ENCODE peak calls at places on chromosomes 16 and 17, in eight cellular contexts. J, X, W, F, O, H, P and E are unnamed samples.

GRCh38 chr16:1428511-1428910 is 2.4 kb upstream of the PERCC1 start:
- DNase-seq in W (peak; percentile 68), X (no peak), H (no peak), J (no peak), P (no peak), O (no peak), F (peak; percentile 21), E (peak; percentile 85)

GRCh38 chr16:974606-975312 is 4.0 kb upstream of the LMF1 start:
- DNase-seq in P (no peak), W (no peak), F (no peak), H (peak; percentile 82), O (no peak), X (no peak), J (peak; percentile 44), E (no peak)

GRCh38 chr16:84323626-84324025 is 28.9 kb downstream of the WFDC1 start:
- DNase-seq in J (no peak), X (no peak), P (no peak), W (no peak), H (no peak), F (no peak), O (no peak), E (no peak)

GRCh38 chr17:29714146-29714545 is 91.4 kb upstream of the CORO6 start:
- DNase-seq in P (no peak), F (no peak), H (no peak), W (no peak), O (no peak), X (no peak), J (no peak), E (no peak)

GRCh38 chr17:64401244-64401860 is 10.7 kb upstream of the PECAM1 start:
- DNase-seq in W (no peak), J (no peak), F (no peak), X (no peak), O (no peak), P (no peak), H (no peak), E (no peak)

GRCh38 chr17:29115906-29116651 is 64.1 kb downstream of the MYO18A start:
- DNase-seq in H (no peak), F (peak; percentile 63), X (no peak), J (peak; percentile 30), W (no peak), P (peak; percentile 35), O (no peak), E (peak; percentile 93)

GRCh38 chr16:51150894-51151320 is at the start of gene SALL1:
- DNase-seq in H (no peak), F (no peak), J (no peak), O (no peak), X (no peak), P (no peak), W (no peak), E (peak; percentile 69)

GRCh38 chr16:3099732-3100499 is 822 bp upstream of the ZSCAN10 start:
- DNase-seq in F (peak; percentile 96), J (peak; percentile 96), W (peak; percentile 94), P (peak; percentile 81), X (peak; percentile 94), H (peak; percentile 78), O (peak; percentile 96), E (peak; percentile 99)

GRCh38 chr17:79369532-79369931 is 241.3 kb downstream of the RBFOX3 start:
- DNase-seq in H (no peak), X (no peak), F (no peak), P (no peak), O (no peak), J (no peak), W (no peak), E (no peak)

GRCh38 chr16:2003827-2004641 is 5.6 kb downstream of the ZNF598 start:
- DNase-seq in O (peak; percentile 94), F (peak; percentile 99), H (peak; percentile 92), J (peak; percentile 97), X (peak; percentile 90), W (peak; percentile 89), P (peak; percentile 87), E (peak; percentile 99)

GRCh38 chr17:45334231-45334630 is 17.4 kb upstream of the MAP3K14 start:
- DNase-seq in J (no peak), O (peak; percentile 62), X (no peak), H (no peak), W (peak; percentile 9), F (no peak), P (no peak), E (peak; percentile 84)

GRCh38 chr16:29009050-29009837 is 24.4 kb downstream of the LAT start:
- DNase-seq in H (no peak), J (no peak), X (no peak), W (no peak), P (no peak), O (no peak), F (no peak), E (no peak)

GRCh38 chr16:73268311-73268997 is 220.5 kb upstream of the ZFHX3 start:
- DNase-seq in O (no peak), W (no peak), J (no peak), H (no peak), P (no peak), F (peak; percentile 45), X (no peak), E (peak; percentile 70)

GRCh38 chr16:86547286-86547685 is 7.7 kb downstream of the MTHFSD start:
- DNase-seq in W (no peak), X (no peak), J (no peak), P (no peak), H (no peak), F (no peak), O (no peak), E (no peak)

DNA sequence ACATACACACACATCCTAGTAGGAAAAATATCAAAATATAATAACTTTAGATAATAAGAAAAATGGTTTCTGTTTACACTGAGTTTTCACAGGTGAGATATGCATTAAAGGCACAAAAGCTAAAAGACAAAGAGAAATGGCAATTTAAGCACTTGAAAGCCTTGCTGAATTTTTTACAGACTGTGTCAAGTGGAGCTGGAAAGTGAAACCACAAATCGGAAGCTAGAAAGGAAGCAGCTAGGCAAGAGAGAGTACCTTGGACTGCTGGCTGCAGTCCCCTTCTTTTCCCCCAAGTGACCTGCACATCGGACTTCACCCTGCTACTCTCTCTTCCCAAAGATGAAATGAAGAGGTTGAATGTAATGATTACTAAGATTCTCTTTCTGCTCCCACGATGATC is 135.1 kb downstream of the CDH13 start:
- DNase-seq in O (no peak), J (no peak), X (no peak), W (no peak), H (no peak), P (no peak), F (no peak), E (no peak)
- H3K4me3 ChIP-seq in O (peak overlapping the region; percentile 34), J (no peak overlapping the region), X (peak overlapping the region; percentile 52), W (peak overlapping the region; percentile 21), H (peak overlapping the region; percentile 35), P (no peak overlapping the region), F (no peak overlapping the region), E (no peak overlapping the region)

DNA sequence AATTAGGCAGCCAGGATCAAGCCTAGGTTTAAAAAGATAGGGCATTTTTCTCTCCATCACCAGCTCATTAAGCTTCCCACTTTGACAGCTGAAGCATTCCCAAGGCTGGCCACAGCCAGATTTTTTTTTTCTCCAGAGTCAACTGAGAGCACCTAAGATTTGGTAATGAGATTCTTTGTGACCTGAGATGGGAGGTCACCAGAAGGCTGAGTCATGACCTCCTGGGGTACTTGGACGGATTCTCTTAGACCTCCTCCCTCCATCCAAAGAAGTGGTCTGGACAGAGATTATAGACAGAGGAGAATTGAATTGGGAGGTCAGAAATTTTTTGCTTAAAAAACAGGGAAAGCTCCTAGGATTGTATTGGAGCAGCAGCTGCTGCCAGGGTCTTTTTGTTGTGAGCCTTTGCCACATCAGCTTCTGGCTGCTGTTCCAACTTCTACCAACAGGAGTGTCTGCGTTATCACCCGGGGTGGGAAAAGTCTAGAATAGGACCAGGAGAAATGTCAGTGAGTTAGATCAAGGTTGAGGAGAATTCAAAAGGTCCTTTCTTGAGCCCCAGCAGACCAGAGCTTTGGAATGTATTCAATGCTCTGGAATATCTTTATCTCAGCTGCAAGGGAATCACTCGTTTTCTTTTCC is 221.2 kb upstream of the N4BP1 start:
- DNase-seq in W (no peak), J (no peak), H (no peak), X (no peak), P (peak; percentile 4), F (no peak), O (peak; percentile 66), E (peak; percentile 86)
- TF ChIP-seq CTCF in W (no peak), J (no peak), H (no peak), X (peak; percentile 41), P (no peak), F (peak; percentile 7), O (no peak), E (peak; percentile 75)

GRCh38 chr16:55322327-55322726 is 1.7 kb upstream of the IRX6 start:
- DNase-seq in H (no peak), O (no peak), W (no peak), F (no peak), X (no peak), P (no peak), J (no peak), E (no peak)
- H3K27me3 ChIP-seq in H (peaks cover 16% of the 10 kb centered on the region), O (peaks cover 18% of the 10 kb centered on the region), W (no peaks in the 10 kb centered on the region), F (peaks cover 35% of the 10 kb centered on the region), X (peaks cover 80% of the 10 kb centered on the region), P (peaks cover 54% of the 10 kb centered on the region), J (peaks cover 12% of the 10 kb centered on the region), E (peaks cover 67% of the 10 kb centered on the region)

GRCh38 chr17:4610656-4611055 is 26.3 kb downstream of the SMTNL2 start:
- DNase-seq in J (no peak), O (no peak), H (no peak), W (no peak), X (no peak), F (no peak), P (no peak), E (no peak)
- H3K4me3 ChIP-seq in J (no peak overlapping the region), O (no peak overlapping the region), H (peak overlapping the region; percentile 23), W (no peak overlapping the region), X (no peak overlapping the region), F (no peak overlapping the region), P (no peak overlapping the region), E (no peak overlapping the region)

GRCh38 chr17:15262291-15263205 is 2.6 kb downstream of the PMP22 start:
- DNase-seq in X (peak; percentile 92), F (peak; percentile 69), J (peak; percentile 78), W (peak; percentile 80), P (peak; percentile 87), H (peak; percentile 94), O (peak; percentile 98), E (peak; percentile 87)
- TF ChIP-seq CTCF in X (peak; percentile 41), F (no peak), J (no peak), W (no peak), P (no peak), H (peak; percentile 40), O (peak; percentile 21), E (no peak)